ENCODE peak calls at places on chromosome 13, in seven cellular contexts. Z is upper lobe of left lung, C is SJCRH30, S is heart left ventricle, D is Karpas-422, N is small intestine, X is hepatocyte. I is an unnamed sample.

GRCh38 chr13:39016789-39017188 is 21.1 kb downstream of the PROSER1 start:
- DNase-seq in Z (no peak), C (peak; percentile 56), S (no peak), D (peak; percentile 54), N (peak; percentile 23), X (peak; percentile 51), I (no peak)

GRCh38 chr13:52348081-52348480 is 57.9 kb downstream of the THSD1 start:
- DNase-seq in Z (no peak), C (peak; percentile 56), S (no peak), D (no peak), N (no peak), X (no peak), I (no peak)

GRCh38 chr13:94435604-94436226 is 43.8 kb downstream of the DCT start:
- DNase-seq in Z (no peak), C (peak; percentile 68), S (no peak), D (peak; percentile 84), N (peak; percentile 52), X (peak; percentile 60), I (no peak)

GRCh38 chr13:33863390-33863789 is 45.4 kb downstream of the RFC3 start:
- DNase-seq in Z (no peak), C (no peak), S (no peak), D (no peak), N (no peak), X (no peak), I (no peak)

GRCh38 chr13:51728972-51729371 is 75.0 kb downstream of the DHRS12 start:
- DNase-seq in Z (no peak), C (peak; percentile 13), S (no peak), D (no peak), N (no peak), X (no peak), I (no peak)

GRCh38 chr13:25733696-25734435 is 317.9 kb downstream of the SHISA2 start:
- DNase-seq in Z (no peak), C (peak; percentile 39), S (no peak), D (no peak), N (no peak), X (no peak), I (no peak)

GRCh38 chr13:19959831-19960672 is 1.5 kb downstream of the ZMYM2 start:
- DNase-seq in Z (peak; percentile 54), C (peak; percentile 98), S (peak; percentile 85), D (peak; percentile 97), N (peak; percentile 92), X (peak; percentile 95), I (peak; percentile 92)

GRCh38 chr13:46982856-46983582 is 86.2 kb upstream of the HTR2A start:
- DNase-seq in Z (no peak), C (no peak), S (no peak), D (peak; percentile 75), N (no peak), X (no peak), I (no peak)

GRCh38 chr13:29522044-29522685 is 73.3 kb downstream of the SLC7A1 start:
- DNase-seq in Z (no peak), C (no peak), S (no peak), D (no peak), N (no peak), X (peak; percentile 34), I (no peak)

GRCh38 chr13:66520511-66521390 is 709.4 kb downstream of the PCDH9 start:
- DNase-seq in Z (no peak), C (no peak), S (no peak), D (no peak), N (no peak), X (no peak), I (no peak)

GRCh38 chr13:43757266-43757665 is 29.5 kb downstream of the ENOX1 start:
- DNase-seq in Z (no peak), C (no peak), S (no peak), D (no peak), N (no peak), X (no peak), I (no peak)

GRCh38 chr13:80276371-80277289 is 64.3 kb downstream of the SPRY2 start:
- DNase-seq in Z (no peak), C (peak; percentile 26), S (peak; percentile 27), D (no peak), N (no peak), X (no peak), I (no peak)

GRCh38 chr13:102944821-102945220 is 99.0 kb downstream of the ERCC5 start:
- DNase-seq in Z (no peak), C (peak; percentile 62), S (no peak), D (no peak), N (peak; percentile 55), X (no peak), I (no peak)

GRCh38 chr13:102935896-102936321 is 90.1 kb downstream of the ERCC5 start:
- DNase-seq in Z (no peak), C (no peak), S (no peak), D (peak; percentile 69), N (no peak), X (no peak), I (no peak)

GRCh38 chr13:102940770-102941169 is 94.9 kb downstream of the ERCC5 start:
- DNase-seq in Z (no peak), C (no peak), S (no peak), D (no peak), N (no peak), X (no peak), I (no peak)

GRCh38 chr13:102945324-102945815 is 99.5 kb downstream of the ERCC5 start:
- DNase-seq in Z (no peak), C (no peak), S (no peak), D (no peak), N (peak; percentile 83), X (no peak), I (no peak)

DNA sequence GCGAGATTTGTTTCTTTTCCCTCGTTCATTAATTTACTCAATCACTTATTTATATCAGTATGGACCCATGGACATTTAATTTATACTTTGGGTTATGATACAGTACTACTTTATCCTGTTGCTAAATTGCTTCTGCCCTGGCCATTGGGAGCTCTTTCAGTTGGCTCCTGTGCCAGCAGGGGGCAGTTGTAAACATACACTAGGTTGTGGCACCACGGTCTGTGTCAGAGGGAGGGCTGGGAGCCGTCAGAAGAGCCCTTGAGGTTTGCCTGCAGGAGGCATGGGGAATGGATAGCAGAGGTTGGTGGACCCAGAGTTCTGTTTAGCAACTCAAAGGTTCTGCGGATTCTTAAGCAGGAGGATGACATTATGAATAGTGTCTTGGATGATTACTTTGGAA is 94.3 kb downstream of the ERCC5 start:
- DNase-seq in Z (no peak), C (no peak), S (no peak), D (peak; percentile 68), N (no peak), X (no peak), I (no peak)
- H3K27ac ChIP-seq in Z (no peak overlapping the region), C (no peak overlapping the region), S (no peak overlapping the region), D (no peak overlapping the region), N (no peak overlapping the region), X (no peak overlapping the region), I (no peak overlapping the region)

DNA sequence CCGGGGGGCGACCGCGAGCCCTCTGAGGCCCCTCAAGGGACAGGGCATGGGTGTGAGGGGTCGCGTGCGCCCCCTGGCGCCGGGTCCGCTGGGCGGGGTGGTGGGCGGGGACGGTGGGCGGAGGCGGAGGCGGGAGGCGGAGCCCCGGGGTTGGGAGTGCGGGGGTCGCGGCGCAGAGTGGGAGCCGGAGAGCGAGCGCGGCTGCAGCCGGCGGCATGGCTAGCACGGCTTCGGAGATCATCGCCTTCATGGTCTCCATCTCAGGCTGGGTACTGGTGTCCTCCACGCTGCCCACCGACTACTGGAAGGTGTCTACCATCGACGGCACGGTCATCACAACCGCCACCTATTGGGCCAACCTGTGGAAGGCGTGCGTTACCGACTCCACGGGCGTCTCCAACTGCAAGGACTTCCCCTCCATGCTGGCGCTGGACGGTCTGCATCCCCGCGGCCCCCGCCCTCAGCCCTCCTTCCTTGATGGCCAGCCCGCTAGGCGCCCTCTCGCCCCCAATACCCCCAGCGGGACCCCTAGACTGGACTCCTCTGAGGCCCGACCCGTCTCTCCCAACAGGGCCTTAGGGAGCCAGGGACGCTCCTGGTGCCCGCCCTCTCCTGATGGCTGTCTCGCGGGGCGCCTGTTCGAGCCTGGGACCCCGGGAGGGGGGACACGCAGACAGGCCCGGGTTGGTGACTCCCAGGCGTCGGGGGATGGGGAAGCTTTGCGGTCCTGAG is at the start of gene CLDN10:
- DNase-seq in Z (peak; percentile 75), C (no peak), S (no peak), D (no peak), N (no peak), X (no peak), I (peak; percentile 73)
- H3K4me3 ChIP-seq in Z (peak within 1 kb of the TSS; percentile 24), C (no peak within 1 kb of the TSS), S (peak within 1 kb of the TSS; percentile 39), D (no peak within 1 kb of the TSS), N (no peak within 1 kb of the TSS), X (no peak within 1 kb of the TSS), I (no peak within 1 kb of the TSS)

DNA sequence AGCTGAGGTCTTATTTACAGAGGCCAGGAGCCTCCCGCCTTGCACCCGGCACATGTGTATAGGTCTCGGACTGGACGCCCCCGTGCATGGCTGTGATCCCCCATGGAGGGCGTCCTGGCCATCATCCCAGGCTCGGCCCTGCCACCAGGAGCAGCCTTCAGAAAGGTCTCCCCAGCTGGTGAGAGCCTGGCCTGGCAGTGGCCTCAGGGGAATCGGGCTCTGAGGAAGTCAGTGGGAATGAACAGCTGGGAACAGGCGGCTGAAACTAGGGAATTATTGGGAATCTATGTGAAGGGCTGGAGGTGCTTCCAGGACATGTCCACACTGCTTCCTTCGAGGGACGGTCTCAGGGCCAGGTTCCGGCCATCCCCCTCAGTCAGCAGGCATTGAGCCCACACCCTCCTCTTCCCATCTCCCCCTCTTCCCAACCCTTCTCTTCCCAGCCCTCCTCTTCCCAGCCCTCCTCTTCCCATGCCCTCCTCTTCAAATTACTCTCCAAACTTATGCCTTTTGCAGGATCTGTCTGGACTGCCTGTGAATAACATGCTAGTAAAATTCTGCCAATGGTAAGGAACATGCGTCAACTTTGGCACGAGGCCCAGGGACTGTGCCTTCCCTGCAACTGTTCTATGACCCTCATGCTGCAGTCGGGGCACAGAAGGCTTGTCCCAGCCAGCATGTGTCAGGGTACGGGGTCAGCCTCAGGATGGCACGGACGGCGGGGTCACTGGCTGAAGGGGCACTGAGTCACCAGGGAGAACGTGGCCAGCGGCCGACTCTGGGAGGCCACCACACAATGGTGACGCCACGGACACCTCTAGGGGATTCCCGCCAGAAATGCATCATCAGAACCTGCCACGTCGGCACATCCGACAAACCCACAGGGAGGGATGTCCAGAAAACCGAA is 24.2 kb upstream of the C13orf46 start:
- DNase-seq in Z (peak; percentile 56), C (peak; percentile 68), S (peak; percentile 42), D (no peak), N (no peak), X (no peak), I (peak; percentile 90)
- H3K27me3 ChIP-seq in Z (no peaks in the 10 kb centered on the region), C (no peaks in the 10 kb centered on the region), S (no peaks in the 10 kb centered on the region), D (no peaks in the 10 kb centered on the region), N (no peaks in the 10 kb centered on the region), X (no peaks in the 10 kb centered on the region), I (no peaks in the 10 kb centered on the region)

DNA sequence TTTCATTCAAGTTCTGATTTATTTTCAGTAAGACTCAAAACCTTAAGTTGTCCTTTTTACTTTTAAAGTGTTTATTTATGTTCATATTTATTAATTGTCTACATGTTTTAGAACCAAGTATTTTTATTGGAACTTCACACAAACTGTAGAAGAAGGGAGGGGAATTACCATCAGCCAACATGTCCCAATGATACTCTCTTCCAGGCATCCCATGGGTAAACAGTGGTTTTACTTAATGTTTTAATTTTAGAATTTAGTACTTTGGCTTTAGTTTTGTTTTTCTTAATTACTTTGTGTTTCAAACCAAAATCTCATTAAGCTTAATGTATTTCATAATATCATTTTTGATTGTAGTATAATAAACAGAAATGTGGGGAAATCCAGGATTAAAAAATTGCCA is 5.2 kb downstream of the TNFSF13B start:
- DNase-seq in Z (no peak), C (no peak), S (no peak), D (no peak), N (no peak), X (no peak), I (no peak)
- H3K27ac ChIP-seq in Z (no peak overlapping the region), C (no peak overlapping the region), S (no peak overlapping the region), D (no peak overlapping the region), N (no peak overlapping the region), X (no peak overlapping the region), I (no peak overlapping the region)

GRCh38 chr13:99629641-99630040 is 128.4 kb downstream of the TM9SF2 start:
- DNase-seq in Z (no peak), C (no peak), S (no peak), D (no peak), N (no peak), X (no peak), I (no peak)
- H3K4me3 ChIP-seq in Z (no peak overlapping the region), C (no peak overlapping the region), S (no peak overlapping the region), D (no peak overlapping the region), N (no peak overlapping the region), X (no peak overlapping the region), I (no peak overlapping the region)

I was measured in aorta.